ENCODE peak calls at places on chromosomes 2 and 18, in ten cellular contexts. X is iPS DF 6.9, S is cardiac muscle cell, P is lung, A is neural progenitor cell, K is hepatocyte, L is tibial artery, E is astrocyte, U is kidney, R is heart left ventricle. N is an unnamed sample.
A peak's percentile ranks its signal among the peaks of the same experiment; 100 is the strongest.

GRCh38 chr2:240584486-240585031 is 2.0 kb upstream of the CAPN10 start:
- DNase-seq in K (no peak), E (no peak), U (peak; percentile 48), S (no peak), X (no peak), A (peak; percentile 12), P (no peak), L (no peak), R (no peak), N (peak; percentile 89)

GRCh38 chr2:120715941-120716340 is 19.7 kb upstream of the GLI2 start:
- DNase-seq in K (no peak), S (no peak), L (no peak), E (no peak), U (no peak), A (no peak), R (no peak), X (no peak), P (no peak), N (no peak)

GRCh38 chr2:16240459-16240858 is 300.1 kb downstream of the MYCN start:
- DNase-seq in A (no peak), R (no peak), P (no peak), X (no peak), L (no peak), K (no peak), U (no peak), S (peak; percentile 37), E (no peak), N (no peak)

GRCh38 chr2:86441392-86441788 is 219 bp downstream of the KDM3A start:
- DNase-seq in X (no peak), E (no peak), R (no peak), U (no peak), L (no peak), K (no peak), S (no peak), P (peak; percentile 35), A (no peak), N (no peak)

GRCh38 chr18:46756559-46757201 is at the start of gene ST8SIA5:
- DNase-seq in U (no peak), R (peak; percentile 24), P (no peak), S (peak; percentile 47), E (no peak), L (no peak), X (no peak), K (no peak), A (peak; percentile 80), N (no peak)

GRCh38 chr18:13137041-13137938 is 81.3 kb upstream of the LDLRAD4 start:
- DNase-seq in K (no peak), A (peak; percentile 21), P (no peak), U (peak; percentile 77), R (peak; percentile 26), X (no peak), S (peak; percentile 33), L (no peak), E (peak; percentile 9), N (peak; percentile 40)

GRCh38 chr18:23825978-23826405 is 136.7 kb downstream of the LAMA3 start:
- DNase-seq in K (peak; percentile 62), L (peak; percentile 91), U (peak; percentile 79), P (peak; percentile 52), A (no peak), E (peak; percentile 89), R (peak; percentile 78), S (peak; percentile 34), X (no peak), N (peak; percentile 83)

GRCh38 chr2:195594248-195594647 is 62.8 kb upstream of the SLC39A10 start:
- DNase-seq in X (no peak), P (no peak), E (no peak), R (no peak), U (no peak), A (no peak), L (no peak), K (no peak), S (no peak), N (no peak)

GRCh38 chr2:240466579-240467148 is 31.2 kb downstream of the GPC1 start:
- DNase-seq in K (peak; percentile 5), X (no peak), P (peak; percentile 28), A (no peak), R (peak; percentile 9), U (peak; percentile 71), L (no peak), E (no peak), S (no peak), N (no peak)

GRCh38 chr2:231810905-231811304 is 24.7 kb downstream of the COPS7B start:
- DNase-seq in U (no peak), S (no peak), E (peak; percentile 60), R (no peak), X (no peak), A (no peak), P (no peak), K (peak; percentile 15), L (no peak), N (peak; percentile 88)

GRCh38 chr2:81996332-81996731 is 1691.8 kb upstream of the LRRTM1 start:
- DNase-seq in S (no peak), X (no peak), E (no peak), A (no peak), K (no peak), L (no peak), R (no peak), U (no peak), P (no peak), N (no peak)

GRCh38 chr2:81987370-81987769 is 1682.8 kb upstream of the LRRTM1 start:
- DNase-seq in E (no peak), X (no peak), R (no peak), K (no peak), L (no peak), U (no peak), P (no peak), S (no peak), A (no peak), N (no peak)

DNA sequence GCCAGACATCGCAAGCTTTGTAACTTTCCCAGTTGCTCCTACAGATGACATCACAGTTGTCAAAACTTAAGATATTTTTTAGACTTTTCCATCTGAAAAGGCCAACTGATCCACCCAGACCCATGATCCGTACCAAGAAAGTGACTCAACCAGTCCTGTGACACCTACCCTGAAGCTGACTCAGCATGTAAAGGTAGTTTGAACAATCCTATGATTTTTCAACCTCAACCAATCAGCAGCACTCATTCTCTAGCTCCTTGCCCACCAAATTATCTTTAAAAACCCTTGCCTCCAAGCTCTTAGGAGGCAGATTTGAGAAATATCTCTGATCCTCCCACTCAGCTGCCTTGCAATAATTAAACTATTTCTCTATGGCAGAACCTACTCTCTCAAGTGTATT is 1686.7 kb upstream of the LRRTM1 start:
- DNase-seq in K (no peak), S (no peak), X (no peak), A (no peak), L (no peak), E (no peak), U (no peak), R (no peak), P (no peak), N (no peak)
- H3K4me3 ChIP-seq in K (no peak overlapping the region), S (no peak overlapping the region), X (no peak overlapping the region), A (no peak overlapping the region), L (no peak overlapping the region), E (no peak overlapping the region), U (no peak overlapping the region), R (no peak overlapping the region), P (no peak overlapping the region), N (no peak overlapping the region)

DNA sequence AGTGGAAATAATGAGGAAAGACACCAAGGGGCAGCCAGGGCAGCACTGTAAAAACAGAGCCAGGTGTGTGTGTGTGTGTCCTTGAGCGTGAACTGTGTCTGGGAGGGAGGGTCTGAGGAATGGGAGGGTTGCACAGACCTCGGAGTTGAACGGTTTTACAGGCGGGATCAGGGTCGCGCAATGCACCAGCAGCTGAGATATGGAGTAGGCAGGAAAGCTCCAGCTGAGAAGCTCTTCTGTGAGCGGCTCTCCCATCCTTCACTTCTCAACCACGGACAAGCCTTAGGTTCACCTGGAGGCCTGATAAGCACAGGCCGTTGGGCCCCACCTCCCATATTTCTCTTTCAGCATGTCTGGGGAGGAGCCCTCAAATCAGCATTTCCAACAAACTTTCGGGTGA is 12.1 kb downstream of the SERTAD2 start:
- DNase-seq in L (no peak), E (no peak), R (no peak), X (no peak), U (no peak), P (no peak), A (no peak), S (no peak), K (no peak), N (no peak)
- H3K4me3 ChIP-seq in L (no peak overlapping the region), E (no peak overlapping the region), R (no peak overlapping the region), X (no peak overlapping the region), U (no peak overlapping the region), P (no peak overlapping the region), A (no peak overlapping the region), S (no peak overlapping the region), K (no peak overlapping the region), N (no peak overlapping the region)

DNA sequence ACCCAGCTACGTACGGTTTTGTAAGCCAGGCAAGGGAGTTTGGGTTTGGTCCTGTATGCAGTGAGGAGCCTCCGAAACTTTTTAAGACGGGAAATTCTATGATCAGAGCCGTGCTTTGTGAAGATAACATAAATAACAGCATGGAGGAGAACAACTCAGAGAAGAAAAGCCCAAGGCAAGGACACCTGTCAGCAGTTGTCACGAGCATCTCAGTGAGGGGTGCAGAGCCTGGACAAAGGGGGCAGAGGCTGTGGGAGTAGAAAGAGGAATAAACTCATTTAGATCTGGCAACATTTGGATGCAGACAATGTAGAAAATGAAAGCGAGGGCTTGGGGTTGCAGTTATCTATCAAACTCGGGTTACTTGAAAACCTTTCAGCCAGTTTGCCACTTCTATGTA is 64.5 kb downstream of the CAVIN2 start:
- DNase-seq in S (no peak), K (no peak), E (no peak), P (no peak), U (no peak), R (no peak), A (no peak), X (no peak), L (no peak), N (no peak)
- H3K4me3 ChIP-seq in S (no peak overlapping the region), K (no peak overlapping the region), E (no peak overlapping the region), P (no peak overlapping the region), U (no peak overlapping the region), R (no peak overlapping the region), A (no peak overlapping the region), X (no peak overlapping the region), L (no peak overlapping the region), N (no peak overlapping the region)

GRCh38 chr2:127107622-127107999 is 657 bp upstream of the BIN1 start:
- DNase-seq in U (no peak), S (no peak), E (peak; percentile 33), L (no peak), P (no peak), K (no peak), X (no peak), R (no peak), A (no peak), N (no peak)
- H3K4me3 ChIP-seq in U (peak overlapping the region; percentile 70), S (peak overlapping the region; percentile 45), E (peak overlapping the region; percentile 84), L (peak overlapping the region; percentile 63), P (peak overlapping the region; percentile 85), K (peak overlapping the region; percentile 44), X (peak overlapping the region; percentile 46), R (peak overlapping the region; percentile 90), A (peak overlapping the region; percentile 61), N (peak overlapping the region; percentile 89)

DNA sequence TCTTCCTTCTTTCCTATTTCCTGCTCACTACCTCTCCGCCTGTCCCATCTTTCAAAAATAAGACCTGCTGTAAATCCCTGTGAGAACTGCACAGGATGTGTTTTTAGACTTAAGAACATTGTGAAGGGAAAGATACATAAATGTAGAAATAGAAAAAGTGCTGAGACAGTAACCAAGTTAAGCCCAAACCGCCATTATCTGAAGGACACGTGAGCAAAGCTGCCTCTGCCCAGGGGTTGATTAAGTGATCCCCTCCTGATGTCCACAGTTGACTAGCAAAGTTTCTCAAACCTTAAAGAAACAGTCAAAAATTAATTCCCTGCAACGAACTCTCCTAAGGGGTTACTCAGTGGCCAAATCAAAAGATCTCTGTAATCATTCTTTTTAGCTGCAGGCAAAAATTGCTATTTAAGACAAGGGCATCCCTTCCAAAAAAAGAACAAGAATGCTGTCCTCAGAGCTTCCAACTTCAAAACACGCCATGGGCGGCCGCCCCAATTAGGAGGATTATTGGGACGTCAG is 48.2 kb downstream of the ZNF516 start:
- DNase-seq in P (no peak), X (no peak), R (no peak), E (no peak), A (no peak), K (no peak), S (no peak), L (no peak), U (no peak), N (no peak)
- H3K4me3 ChIP-seq in P (no peak overlapping the region), X (no peak overlapping the region), R (no peak overlapping the region), E (no peak overlapping the region), A (no peak overlapping the region), K (no peak overlapping the region), S (no peak overlapping the region), L (peak overlapping the region; percentile 17), U (no peak overlapping the region), N (no peak overlapping the region)

N was measured in fibroblast of villous mesenchyme.